ENCODE peak calls at places on chromosomes 4 and X, in ten cellular contexts. E, V, D, L, K, M, R, I, Q and S are unnamed samples.

GRCh38 chrX:119687661-119688413 is 5.1 kb downstream of the SEPTIN6 start:
- DNase-seq in M (no peak), K (no peak), E (no peak), I (no peak), R (no peak), L (no peak), V (no peak), D (no peak), Q (no peak), S (no peak)

GRCh38 chr4:94548571-94548970 is 96.8 kb downstream of the PDLIM5 start:
- DNase-seq in Q (no peak), I (no peak), V (no peak), E (no peak), M (peak), R (no peak), K (peak), L (peak), D (no peak), S (no peak)

GRCh38 chrX:142068365-142068764 is 136.7 kb downstream of the MAGEC2 start:
- DNase-seq in V (no peak), D (no peak), M (peak), R (no peak), I (no peak), L (no peak), E (no peak), K (no peak), Q (no peak), S (no peak)

GRCh38 chr4:87239821-87240220 is 19.4 kb upstream of the KLHL8 start:
- DNase-seq in V (no peak), Q (no peak), L (no peak), E (no peak), I (no peak), R (no peak), K (no peak), D (no peak), M (no peak), S (no peak)

GRCh38 chrX:72349190-72349589 is 43.5 kb upstream of the CITED1 start:
- DNase-seq in D (no peak), Q (no peak), R (no peak), M (peak), E (no peak), I (no peak), V (no peak), K (no peak), L (no peak), S (no peak)

GRCh38 chr4:159002950-159003349 is 99.9 kb upstream of the RAPGEF2 start:
- DNase-seq in V (no peak), D (no peak), E (no peak), K (peak), R (no peak), I (no peak), L (peak), Q (no peak), M (peak), S (no peak)

GRCh38 chrX:16839852-16840460 is 30.2 kb downstream of the RBBP7 start:
- DNase-seq in V (no peak), K (peak), D (no peak), L (peak), M (peak), Q (no peak), R (no peak), I (no peak), E (no peak), S (peak)

GRCh38 chrX:11619426-11619825 is 46.3 kb downstream of the ARHGAP6 start:
- DNase-seq in L (peak), K (no peak), V (no peak), I (no peak), E (no peak), R (no peak), Q (no peak), M (peak), D (no peak), S (no peak)

GRCh38 chr4:121119715-121120114 is 44.4 kb downstream of the TNIP3 start:
- DNase-seq in E (no peak), L (no peak), M (no peak), R (no peak), V (no peak), D (no peak), Q (no peak), I (no peak), K (no peak), S (no peak)

GRCh38 chrX:69285881-69286545 is 120.8 kb upstream of the PJA1 start:
- DNase-seq in V (peak), L (no peak), R (peak), D (peak), I (peak), M (peak), Q (peak), E (no peak), K (peak), S (no peak)

GRCh38 chrX:49040376-49040955 is 2.7 kb downstream of the TFE3 start:
- DNase-seq in V (no peak), Q (no peak), L (peak), R (no peak), E (no peak), D (no peak), K (no peak), I (no peak), M (peak), S (no peak)

GRCh38 chr4:144174401-144175067 is 34.0 kb upstream of the GYPA start:
- DNase-seq in K (peak), Q (peak), I (no peak), E (peak), V (no peak), M (peak), D (no peak), L (peak), R (peak), S (peak)

GRCh38 chr4:115396034-115396433 is 282.6 kb upstream of the NDST4 start:
- DNase-seq in R (no peak), L (no peak), V (no peak), M (no peak), Q (no peak), D (no peak), E (no peak), K (no peak), I (no peak), S (no peak)

GRCh38 chrX:16836371-16836770 is 33.8 kb downstream of the RBBP7 start:
- DNase-seq in L (peak), M (no peak), V (peak), I (peak), E (no peak), R (no peak), Q (peak), D (no peak), K (no peak), S (no peak)

GRCh38 chr4:66574145-66574978 is 904.1 kb upstream of the EPHA5 start:
- DNase-seq in I (no peak), L (peak), D (no peak), M (peak), V (no peak), K (no peak), Q (no peak), R (no peak), E (no peak), S (no peak)

GRCh38 chr4:1448589-1449420 is 42.6 kb upstream of the NKX1-1 start:
- DNase-seq in M (no peak), L (no peak), K (no peak), R (no peak), V (no peak), Q (peak), D (peak), E (no peak), I (no peak), S (no peak)

GRCh38 chr4:52641853-52642563 is 17.1 kb downstream of the USP46 start:
- DNase-seq in E (no peak), M (peak), K (no peak), V (no peak), R (no peak), L (peak), D (no peak), I (no peak), Q (no peak), S (no peak)

GRCh38 chr4:11976726-11977263 is 548.1 kb upstream of the HS3ST1 start:
- DNase-seq in I (no peak), D (no peak), E (no peak), L (no peak), R (no peak), V (no peak), K (no peak), M (peak), Q (no peak), S (no peak)

GRCh38 chr4:26141916-26142638 is 178.7 kb upstream of the RBPJ start:
- DNase-seq in R (no peak), E (no peak), I (no peak), Q (no peak), M (peak), L (peak), D (no peak), V (no peak), K (peak), S (no peak)

GRCh38 chrX:55161581-55161980 is 58.6 kb upstream of the PAGE5 start:
- DNase-seq in K (peak), V (no peak), E (no peak), I (no peak), M (no peak), L (no peak), D (no peak), R (no peak), Q (peak), S (peak)

GRCh38 chr4:105843941-105844340 is 51.3 kb upstream of the NPNT start:
- DNase-seq in M (no peak), I (no peak), R (no peak), D (no peak), Q (no peak), E (no peak), L (no peak), K (no peak), V (no peak), S (no peak)

GRCh38 chrX:103538728-103539127 is 19.4 kb upstream of the RAB40A start:
- DNase-seq in M (peak), R (no peak), I (no peak), E (no peak), V (no peak), Q (no peak), K (no peak), L (peak), D (no peak), S (no peak)

GRCh38 chrX:100635989-100636320 is 651 bp downstream of the TSPAN6 start:
- DNase-seq in V (no peak), D (no peak), M (no peak), L (no peak), K (no peak), E (no peak), R (no peak), Q (no peak), I (no peak), S (no peak)

GRCh38 chr4:73705056-73705432 is 35.3 kb upstream of the CXCL8 start:
- DNase-seq in R (no peak), I (no peak), E (no peak), Q (no peak), K (no peak), L (peak), D (no peak), V (no peak), M (peak), S (no peak)

GRCh38 chrX:363621-364375 is 22.9 kb downstream of the PPP2R3B start:
- DNase-seq in L (no peak), D (no peak), R (no peak), Q (no peak), M (no peak), I (no peak), K (no peak), V (no peak), E (no peak), S (no peak)

GRCh38 chr4:80071643-80072606 is 1.1 kb downstream of the ANTXR2 start:
- DNase-seq in I (peak), R (peak), M (peak), V (peak), L (peak), K (peak), E (peak), D (peak), Q (peak), S (peak)

GRCh38 chr4:77990904-77991358 is 66.2 kb upstream of the FRAS1 start:
- DNase-seq in I (no peak), V (no peak), D (no peak), K (no peak), M (no peak), L (no peak), Q (no peak), E (no peak), R (no peak), S (no peak)